ENCODE peak calls at places on chromosome 1, in eight cellular contexts. H is prostate gland; T is CD8-positive, alpha-beta T cell; E is BE2C; S is stomach; L is CD4-positive, alpha-beta T cell; Z is kidney; B is AG09319. M is an unnamed sample.

GRCh38 chr1:183038333-183038876 is 15.2 kb downstream of the LAMC1 start:
- DNase-seq in H (no peak), T (no peak), E (no peak), S (no peak), L (no peak), Z (no peak), B (no peak), M (no peak)

GRCh38 chr1:53460666-53461328 is 1.6 kb downstream of the DMRTB1 start:
- DNase-seq in H (no peak), T (no peak), E (no peak), S (no peak), L (no peak), Z (no peak), B (no peak), M (no peak)

GRCh38 chr1:33296824-33297223 is 24.1 kb downstream of the A3GALT2 start:
- DNase-seq in H (no peak), T (no peak), E (no peak), S (peak), L (no peak), Z (peak), B (no peak), M (no peak)

GRCh38 chr1:224498574-224499170 is 64.1 kb upstream of the WDR26 start:
- DNase-seq in H (peak), T (no peak), E (no peak), S (no peak), L (no peak), Z (no peak), B (no peak), M (peak)

GRCh38 chr1:21956720-21957552 is 19.8 kb upstream of the HSPG2 start:
- DNase-seq in H (peak), T (peak), E (peak), S (peak), L (peak), Z (peak), B (no peak), M (peak)

GRCh38 chr1:832136-832535 is 91.6 kb upstream of the SAMD11 start:
- DNase-seq in H (no peak), T (no peak), E (no peak), S (no peak), L (no peak), Z (no peak), B (no peak), M (no peak)

GRCh38 chr1:983736-984475 is 2.0 kb upstream of the PERM1 start:
- DNase-seq in H (no peak), T (peak), E (peak), S (peak), L (peak), Z (peak), B (no peak), M (peak)

GRCh38 chr1:36486436-36487335 is 4.0 kb upstream of the CSF3R start:
- DNase-seq in H (no peak), T (no peak), E (no peak), S (peak), L (no peak), Z (peak), B (no peak), M (peak)

GRCh38 chr1:233061265-233061664 is 110.9 kb downstream of the NTPCR start:
- DNase-seq in H (no peak), T (no peak), E (no peak), S (no peak), L (no peak), Z (no peak), B (no peak), M (no peak)

GRCh38 chr1:209626633-209627348 is 25.4 kb downstream of the LAMB3 start:
- DNase-seq in H (no peak), T (no peak), E (no peak), S (no peak), L (no peak), Z (no peak), B (no peak), M (no peak)

GRCh38 chr1:3314561-3315271 is 139.7 kb upstream of the ARHGEF16 start:
- DNase-seq in H (no peak), T (no peak), E (no peak), S (no peak), L (no peak), Z (no peak), B (no peak), M (no peak)

GRCh38 chr1:156894711-156895407 is 1.3 kb downstream of the PEAR1 start:
- DNase-seq in H (no peak), T (no peak), E (peak), S (no peak), L (no peak), Z (peak), B (no peak), M (no peak)

GRCh38 chr1:62875676-62876075 is 91.7 kb downstream of the ATG4C start:
- DNase-seq in H (no peak), T (no peak), E (no peak), S (no peak), L (no peak), Z (no peak), B (no peak), M (no peak)

GRCh38 chr1:39505289-39505688 is 13.9 kb downstream of the BMP8A start:
- DNase-seq in H (no peak), T (no peak), E (no peak), S (no peak), L (no peak), Z (no peak), B (no peak), M (no peak)

GRCh38 chr1:39508266-39508665 is 16.8 kb downstream of the BMP8A start:
- DNase-seq in H (no peak), T (no peak), E (no peak), S (no peak), L (no peak), Z (no peak), B (no peak), M (no peak)

GRCh38 chr1:39509360-39510009 is 18.0 kb downstream of the BMP8A start:
- DNase-seq in H (no peak), T (no peak), E (no peak), S (no peak), L (no peak), Z (peak), B (no peak), M (no peak)

GRCh38 chr1:39508857-39509305 is 17.4 kb downstream of the BMP8A start:
- DNase-seq in H (no peak), T (no peak), E (peak), S (no peak), L (no peak), Z (peak), B (no peak), M (peak)

DNA sequence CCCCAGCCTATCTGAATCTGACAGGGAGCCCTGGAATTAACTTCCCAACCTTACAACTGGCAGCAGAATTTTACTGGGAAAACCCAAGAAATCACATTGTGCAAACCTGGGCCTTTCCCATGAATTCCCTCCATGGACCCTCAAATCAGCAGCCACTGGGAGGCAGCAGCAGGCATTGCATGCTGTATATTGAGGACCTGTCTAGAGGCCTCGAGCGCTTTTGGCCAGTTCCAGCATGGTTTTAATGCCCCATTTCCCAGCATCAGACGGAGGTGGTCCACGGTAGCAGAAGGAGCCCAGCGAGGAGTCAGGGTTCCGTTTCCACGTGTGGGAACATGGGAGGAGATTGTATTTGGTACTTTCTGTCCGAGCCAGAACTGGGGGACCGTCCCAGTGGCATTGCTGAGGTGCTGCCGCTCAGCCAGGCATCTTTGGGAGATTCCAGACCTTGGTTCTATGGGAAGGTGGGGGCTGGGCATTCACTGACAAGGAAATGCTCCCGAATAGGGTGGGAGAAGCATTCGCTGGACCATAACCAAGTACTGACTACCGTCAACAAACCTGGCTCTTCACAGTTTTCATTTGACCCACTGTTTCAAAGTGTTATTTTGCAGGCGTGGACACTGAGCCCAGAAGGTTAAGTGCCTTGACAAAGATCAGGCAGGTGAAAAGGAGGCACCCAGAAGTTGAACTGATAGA is 15.9 kb downstream of the BMP8A start:
- DNase-seq in H (no peak), T (no peak), E (peak), S (no peak), L (no peak), Z (no peak), B (no peak), M (no peak)
- TF ChIP-seq CTCF in H (peak), T (no peak), E (peak), S (no peak), L (no peak), Z (no peak), B (peak), M (no peak)

GRCh38 chr1:149887456-149888159 is 11.8 kb upstream of the BOLA1 start:
- DNase-seq in H (peak), T (peak), E (peak), S (peak), L (peak), Z (peak), B (peak), M (peak)
- TF ChIP-seq CTCF in H (peak), T (no peak), E (no peak), S (no peak), L (no peak), Z (no peak), B (no peak), M (no peak)

DNA sequence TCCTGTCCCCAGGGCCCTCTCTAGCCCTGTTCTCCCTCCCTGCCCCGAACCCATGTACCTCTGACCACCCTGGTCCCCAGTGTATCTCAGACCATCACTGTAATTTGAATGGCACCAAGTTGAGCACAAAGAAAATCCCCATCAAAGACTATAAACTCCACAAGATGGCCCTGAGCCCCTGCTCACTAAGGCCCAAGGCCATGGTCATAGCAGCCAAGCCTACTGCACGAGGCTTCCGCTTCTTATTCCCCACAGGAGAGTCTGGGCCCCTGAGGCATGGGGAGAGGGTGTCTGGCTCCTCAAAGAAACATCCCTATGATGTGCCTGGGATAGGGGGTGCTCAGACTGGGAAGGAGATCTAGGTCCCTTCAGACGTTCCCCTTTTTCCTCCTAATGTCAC is 4.5 kb downstream of the ZNF683 start:
- DNase-seq in H (no peak), T (no peak), E (no peak), S (no peak), L (no peak), Z (no peak), B (no peak), M (no peak)
- TF ChIP-seq CTCF in H (no peak), T (no peak), E (no peak), S (no peak), L (no peak), Z (no peak), B (no peak), M (no peak)

DNA sequence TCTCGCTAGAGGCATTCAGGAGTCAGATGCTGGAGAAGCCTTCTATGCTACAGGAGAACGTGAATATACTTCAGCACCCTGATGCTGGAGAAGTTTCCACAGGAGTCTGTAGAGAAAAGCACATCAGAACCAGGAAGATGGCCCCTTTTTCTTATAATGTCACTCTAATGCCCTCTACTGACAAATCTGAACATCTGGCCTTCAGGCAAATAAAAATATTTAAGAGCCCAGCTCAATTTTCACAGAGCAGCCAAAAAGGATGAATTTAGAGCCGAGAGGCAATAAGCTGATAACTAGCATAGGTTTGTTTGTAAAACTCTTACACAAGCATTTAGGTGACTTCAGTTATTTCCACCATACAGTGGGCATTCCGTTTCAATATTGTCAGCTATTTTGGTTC is 3.8 kb upstream of the RRP15 start:
- DNase-seq in H (no peak), T (no peak), E (no peak), S (no peak), L (no peak), Z (no peak), B (no peak), M (no peak)
- TF ChIP-seq CTCF in H (no peak), T (no peak), E (no peak), S (no peak), L (no peak), Z (no peak), B (no peak), M (no peak)

GRCh38 chr1:23854568-23854967 is 13.5 kb downstream of the FUCA1 start:
- DNase-seq in H (no peak), T (no peak), E (peak), S (no peak), L (no peak), Z (no peak), B (no peak), M (peak)
- TF ChIP-seq CTCF in H (no peak), T (no peak), E (peak), S (no peak), L (no peak), Z (no peak), B (peak), M (no peak)

GRCh38 chr1:201503397-201504176 is 3.3 kb downstream of the CSRP1 start:
- DNase-seq in H (peak), T (no peak), E (no peak), S (peak), L (no peak), Z (peak), B (peak), M (peak)
- TF ChIP-seq CTCF in H (no peak), T (no peak), E (no peak), S (no peak), L (no peak), Z (no peak), B (no peak), M (no peak)

DNA sequence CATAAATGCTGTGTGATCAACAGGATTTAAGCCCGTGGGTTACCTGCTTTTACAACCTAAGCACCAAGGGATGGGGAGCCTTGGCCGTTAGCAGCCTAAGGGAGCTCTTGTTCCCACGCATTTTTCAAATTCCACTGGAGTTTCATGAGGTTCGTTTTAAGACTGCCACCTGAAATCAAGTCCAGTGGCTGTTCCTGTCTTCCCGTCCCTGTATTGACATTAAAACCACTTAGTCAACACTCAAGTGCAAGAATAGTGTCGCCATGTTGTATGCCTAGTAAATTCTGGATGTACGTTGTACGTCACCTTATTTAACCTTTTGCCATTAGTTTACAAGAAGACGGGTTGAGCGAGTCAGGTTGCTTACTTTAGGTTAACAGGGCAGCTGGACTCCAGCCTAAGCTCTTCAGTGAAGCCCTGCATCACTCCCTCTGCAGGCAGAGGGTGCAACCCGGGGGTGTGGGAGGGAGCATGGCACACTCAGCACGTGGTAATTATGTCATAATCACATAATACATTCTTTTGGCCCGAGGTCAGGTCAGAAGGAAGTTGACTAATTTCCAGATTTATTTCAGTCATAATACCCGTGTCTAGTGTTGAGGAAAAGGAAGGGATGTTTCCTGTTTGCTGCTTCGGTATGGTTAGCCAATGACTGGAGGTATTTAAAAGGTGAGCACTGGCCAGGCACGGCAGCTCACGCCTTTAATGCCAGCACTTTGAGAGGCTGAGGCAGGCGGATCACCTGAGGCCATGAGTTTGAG is 42.5 kb downstream of the CNST start:
- DNase-seq in H (peak), T (no peak), E (no peak), S (peak), L (no peak), Z (peak), B (no peak), M (peak)
- TF ChIP-seq CTCF in H (peak), T (no peak), E (peak), S (no peak), L (no peak), Z (no peak), B (peak), M (peak)

GRCh38 chr1:180630408-180631196 is 1.2 kb upstream of the XPR1 start:
- DNase-seq in H (no peak), T (no peak), E (no peak), S (no peak), L (no peak), Z (no peak), B (no peak), M (no peak)

GRCh38 chr1:180632326-180633088 is 685 bp downstream of the XPR1 start:
- DNase-seq in H (peak), T (peak), E (peak), S (peak), L (peak), Z (peak), B (no peak), M (peak)

GRCh38 chr1:180631197-180631765 is 541 bp upstream of the XPR1 start:
- DNase-seq in H (no peak), T (no peak), E (no peak), S (no peak), L (no peak), Z (no peak), B (no peak), M (no peak)

GRCh38 chr1:180633092-180634045 is 1.5 kb downstream of the XPR1 start:
- DNase-seq in H (no peak), T (no peak), E (no peak), S (no peak), L (no peak), Z (no peak), B (peak), M (no peak)

DNA sequence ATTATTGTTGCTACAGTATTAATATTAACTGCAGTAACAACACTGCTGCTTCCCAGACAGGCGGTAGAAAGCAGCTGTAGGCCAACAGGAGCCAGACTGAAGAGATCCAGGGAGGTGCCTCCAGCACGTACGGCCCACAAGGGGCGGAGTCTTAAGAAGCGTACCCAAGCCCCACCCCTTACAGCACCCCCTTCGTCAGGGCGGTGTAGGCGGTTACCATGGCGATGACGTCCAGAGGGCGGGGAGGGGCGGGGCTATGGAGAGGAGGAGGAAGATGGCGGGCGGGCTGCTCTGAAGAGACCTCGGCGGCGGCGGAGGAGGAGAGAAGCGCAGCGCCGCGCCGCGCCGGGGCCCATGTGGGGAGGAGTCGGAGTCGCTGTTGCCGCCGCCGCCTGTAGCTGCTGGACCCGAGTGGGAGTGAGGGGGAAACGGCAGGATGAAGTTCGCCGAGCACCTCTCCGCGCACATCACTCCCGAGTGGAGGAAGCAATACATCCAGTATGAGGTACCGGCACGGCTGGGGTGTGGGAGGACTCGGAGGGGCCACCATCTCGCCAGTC is at the start of gene XPR1:
- DNase-seq in H (peak), T (peak), E (peak), S (peak), L (peak), Z (peak), B (peak), M (peak)
- TF ChIP-seq CTCF in H (peak), T (no peak), E (no peak), S (no peak), L (no peak), Z (peak), B (peak), M (no peak)

DNA sequence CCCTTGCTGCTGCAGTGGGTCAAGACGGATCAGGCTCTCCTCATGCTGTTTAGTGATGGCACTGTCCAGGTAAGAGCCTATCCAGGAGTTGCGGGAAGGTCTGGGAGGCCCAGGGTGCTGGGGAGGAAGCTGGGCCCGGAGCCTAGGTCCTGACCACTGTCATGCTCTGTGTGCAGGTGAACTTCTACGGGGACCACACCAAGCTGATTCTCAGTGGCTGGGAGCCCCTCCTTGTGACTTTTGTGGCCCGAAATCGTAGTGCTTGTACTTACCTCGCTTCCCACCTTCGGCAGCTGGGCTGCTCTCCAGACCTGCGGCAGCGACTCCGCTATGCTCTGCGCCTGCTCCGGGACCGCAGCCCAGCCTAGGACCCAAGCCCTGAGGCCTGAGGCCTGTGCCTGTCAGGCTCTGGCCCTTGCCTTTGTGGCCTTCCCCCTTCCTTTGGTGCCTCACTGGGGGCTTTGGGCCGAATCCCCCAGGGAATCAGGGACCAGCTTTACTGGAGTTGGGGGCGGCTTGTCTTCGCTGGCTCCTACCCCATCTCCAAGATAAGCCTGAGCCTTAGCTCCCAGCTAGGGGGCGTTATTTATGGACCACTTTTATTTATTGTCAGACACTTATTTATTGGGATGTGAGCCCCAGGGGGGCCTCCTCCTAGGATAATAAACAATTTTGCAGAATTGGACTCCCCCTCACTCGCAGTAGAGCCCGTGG is 1.7 kb downstream of the DYNLT4 start:
- DNase-seq in H (no peak), T (no peak), E (no peak), S (no peak), L (no peak), Z (peak), B (no peak), M (no peak)
- TF ChIP-seq CTCF in H (no peak), T (no peak), E (no peak), S (no peak), L (no peak), Z (no peak), B (no peak), M (no peak)

GRCh38 chr1:114215426-114215825 is 61.8 kb upstream of the SYT6 start:
- DNase-seq in H (no peak), T (no peak), E (no peak), S (no peak), L (no peak), Z (no peak), B (no peak), M (no peak)
- TF ChIP-seq CTCF in H (no peak), T (no peak), E (no peak), S (no peak), L (no peak), Z (no peak), B (no peak), M (no peak)

M was measured in Calu3.